ENCODE peak calls at places on chromosome 14, in five cellular contexts. One of them, this sample, is unnamed. For H3K4me1, the result is how much of the 10 kb centered on the place peaks cover.

GRCh38 chr14:29320261-29320660 is 553.7 kb downstream of the FOXG1 start:
- DNase-seq in stomach: no peak
- DNase-seq in ovary: no peak
- DNase-seq in right lobe of liver: no peak
- DNase-seq in A549: no peak
- DNase-seq in this sample: no peak

GRCh38 chr14:73833530-73834257 is 17.9 kb upstream of the PTGR2 start:
- DNase-seq in A549: no peak
- DNase-seq in right lobe of liver: peak
- DNase-seq in ovary: peak
- DNase-seq in stomach: no peak
- DNase-seq in this sample: no peak

GRCh38 chr14:54147285-54147684 is 190.7 kb upstream of the BMP4 start:
- DNase-seq in stomach: no peak
- DNase-seq in A549: no peak
- DNase-seq in right lobe of liver: no peak
- DNase-seq in ovary: no peak
- DNase-seq in this sample: no peak

GRCh38 chr14:102050625-102051024 is 36.2 kb downstream of the HSP90AA1 start:
- DNase-seq in stomach: no peak
- DNase-seq in ovary: peak
- DNase-seq in A549: no peak
- DNase-seq in right lobe of liver: no peak
- DNase-seq in this sample: no peak

GRCh38 chr14:74246561-74246960 is 7.3 kb downstream of the VSX2 start:
- DNase-seq in A549: no peak
- DNase-seq in stomach: no peak
- DNase-seq in ovary: no peak
- DNase-seq in right lobe of liver: no peak
- DNase-seq in this sample: no peak

GRCh38 chr14:75343914-75344313 is 65.3 kb downstream of the FOS start:
- DNase-seq in right lobe of liver: no peak
- DNase-seq in ovary: no peak
- DNase-seq in stomach: no peak
- DNase-seq in A549: no peak
- DNase-seq in this sample: no peak

GRCh38 chr14:74048291-74048690 is 29.1 kb downstream of the BBOF1 start:
- DNase-seq in A549: peak
- DNase-seq in right lobe of liver: no peak
- DNase-seq in stomach: no peak
- DNase-seq in ovary: no peak
- DNase-seq in this sample: no peak

GRCh38 chr14:22412936-22413411 is 176.1 kb downstream of the DAD1 start:
- DNase-seq in stomach: no peak
- DNase-seq in ovary: no peak
- DNase-seq in right lobe of liver: no peak
- DNase-seq in A549: no peak
- DNase-seq in this sample: no peak

GRCh38 chr14:74569826-74570591 is 42.0 kb downstream of the LTBP2 start:
- DNase-seq in stomach: no peak
- DNase-seq in right lobe of liver: no peak
- DNase-seq in ovary: peak
- DNase-seq in A549: no peak
- DNase-seq in this sample: peak

GRCh38 chr14:68235011-68235410 is 415.4 kb downstream of the RAD51B start:
- DNase-seq in A549: no peak
- DNase-seq in stomach: no peak
- DNase-seq in right lobe of liver: no peak
- DNase-seq in ovary: no peak
- DNase-seq in this sample: no peak

GRCh38 chr14:67815573-67816235 is 686 bp downstream of the ZFYVE26 start:
- DNase-seq in stomach: no peak
- DNase-seq in ovary: no peak
- DNase-seq in right lobe of liver: no peak
- DNase-seq in A549: no peak
- DNase-seq in this sample: no peak

GRCh38 chr14:75450381-75451276 is 22.8 kb downstream of the JDP2 start:
- DNase-seq in right lobe of liver: peak
- DNase-seq in ovary: no peak
- DNase-seq in A549: no peak
- DNase-seq in stomach: peak
- DNase-seq in this sample: peak

GRCh38 chr14:101992708-101993107 is 28.3 kb downstream of the DYNC1H1 start:
- DNase-seq in A549: no peak
- DNase-seq in ovary: no peak
- DNase-seq in stomach: no peak
- DNase-seq in right lobe of liver: no peak
- DNase-seq in this sample: no peak

GRCh38 chr14:47675489-47676300 is at the start of gene MDGA2:
- DNase-seq in right lobe of liver: peak
- DNase-seq in stomach: no peak
- DNase-seq in A549: peak
- DNase-seq in ovary: no peak
- DNase-seq in this sample: no peak

GRCh38 chr14:39368261-39368959 is 63.8 kb downstream of the FBXO33 start:
- DNase-seq in right lobe of liver: peak
- DNase-seq in A549: peak
- DNase-seq in ovary: peak
- DNase-seq in stomach: peak
- DNase-seq in this sample: no peak

GRCh38 chr14:24673534-24674203 is 39.7 kb upstream of the GZMB start:
- DNase-seq in stomach: no peak
- DNase-seq in A549: no peak
- DNase-seq in right lobe of liver: no peak
- DNase-seq in ovary: no peak
- DNase-seq in this sample: no peak

GRCh38 chr14:72590577-72590976 is 303.3 kb downstream of the DPF3 start:
- DNase-seq in stomach: no peak
- DNase-seq in A549: no peak
- DNase-seq in ovary: no peak
- DNase-seq in right lobe of liver: no peak
- DNase-seq in this sample: no peak

GRCh38 chr14:21768116-21768874 is 94.7 kb upstream of the OR4E1 start:
- DNase-seq in stomach: no peak
- DNase-seq in A549: peak
- DNase-seq in right lobe of liver: no peak
- DNase-seq in ovary: no peak
- DNase-seq in this sample: no peak

GRCh38 chr14:104558231-104559042 is 21.1 kb upstream of the C14orf180 start:
- DNase-seq in A549: no peak
- DNase-seq in ovary: no peak
- DNase-seq in right lobe of liver: peak
- DNase-seq in stomach: no peak
- DNase-seq in this sample: peak

GRCh38 chr14:20262642-20263128 is 23.6 kb downstream of the OR11H4 start:
- DNase-seq in ovary: no peak
- DNase-seq in stomach: no peak
- DNase-seq in A549: no peak
- DNase-seq in right lobe of liver: no peak
- DNase-seq in this sample: no peak

GRCh38 chr14:96508900-96509299 is 6.7 kb downstream of the PAPOLA start:
- DNase-seq in stomach: no peak
- DNase-seq in A549: no peak
- DNase-seq in right lobe of liver: no peak
- DNase-seq in ovary: no peak
- DNase-seq in this sample: no peak
- H3K4me1 ChIP-seq in stomach: half or more
- H3K4me1 ChIP-seq in A549: half or more
- H3K4me1 ChIP-seq in right lobe of liver: under half
- H3K4me1 ChIP-seq in ovary: under half
- H3K4me1 ChIP-seq in this sample: under half

DNA sequence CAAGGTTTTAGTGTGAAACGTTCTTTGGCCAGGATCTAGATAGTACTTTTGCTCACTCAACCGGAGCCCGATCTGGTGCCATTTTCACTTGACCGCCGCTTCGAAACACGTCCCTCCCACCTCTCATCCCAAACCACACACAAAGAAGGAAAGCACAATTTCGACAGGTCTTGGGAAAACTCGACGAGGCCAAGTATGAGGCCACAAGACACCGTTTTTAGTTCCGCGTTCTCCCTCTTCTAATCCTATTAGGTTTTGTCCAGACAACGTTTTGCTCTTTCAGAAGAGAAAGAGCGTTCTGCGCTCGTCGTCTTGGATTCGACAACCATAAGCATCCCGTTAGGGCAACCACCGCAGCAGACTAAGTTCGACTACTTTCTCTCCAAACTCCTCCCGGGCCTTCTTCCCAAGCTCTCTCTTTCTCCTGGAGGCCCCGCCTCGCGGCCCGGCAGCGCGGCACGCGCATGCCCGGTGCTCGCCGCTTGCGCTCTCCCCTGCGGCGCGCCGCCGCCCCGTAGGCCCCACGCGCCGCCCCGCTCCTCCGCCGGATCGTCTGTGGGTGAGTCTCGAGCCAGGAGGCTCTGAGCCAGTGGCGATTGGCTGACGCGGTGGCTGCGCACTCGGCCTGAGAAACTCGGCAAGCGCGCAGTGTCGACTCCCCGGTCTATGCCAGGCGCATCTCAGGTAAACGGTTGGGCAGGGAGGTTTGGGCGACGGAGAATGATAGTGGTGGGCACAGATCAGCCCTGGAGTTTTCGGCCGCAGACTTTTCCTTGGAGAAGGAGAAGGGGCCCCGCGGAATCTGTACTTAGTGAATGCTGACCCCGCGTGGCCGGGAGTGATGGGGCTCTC is at the start of gene MIPOL1:
- DNase-seq in ovary: peak
- DNase-seq in stomach: peak
- DNase-seq in right lobe of liver: peak
- DNase-seq in A549: peak
- DNase-seq in this sample: peak
- TF ChIP-seq POLR2A in ovary: peak
- TF ChIP-seq POLR2A in stomach: no peak
- TF ChIP-seq POLR2A in right lobe of liver: peak
- TF ChIP-seq POLR2A in A549: peak
- TF ChIP-seq POLR2A in this sample: no peak

GRCh38 chr14:103544627-103545218 is 15.7 kb downstream of the TRMT61A start:
- DNase-seq in A549: no peak
- DNase-seq in right lobe of liver: peak
- DNase-seq in ovary: no peak
- DNase-seq in stomach: no peak
- DNase-seq in this sample: no peak

GRCh38 chr14:103543721-103544626 is 15.0 kb downstream of the TRMT61A start:
- DNase-seq in right lobe of liver: peak
- DNase-seq in ovary: peak
- DNase-seq in stomach: no peak
- DNase-seq in A549: no peak
- DNase-seq in this sample: no peak

GRCh38 chr14:103546651-103547454 is 15.6 kb downstream of the BAG5 start:
- DNase-seq in right lobe of liver: peak
- DNase-seq in ovary: peak
- DNase-seq in A549: peak
- DNase-seq in stomach: peak
- DNase-seq in this sample: no peak

GRCh38 chr14:103545915-103546650 is 16.4 kb downstream of the BAG5 start:
- DNase-seq in right lobe of liver: peak
- DNase-seq in stomach: no peak
- DNase-seq in ovary: no peak
- DNase-seq in A549: no peak
- DNase-seq in this sample: no peak

DNA sequence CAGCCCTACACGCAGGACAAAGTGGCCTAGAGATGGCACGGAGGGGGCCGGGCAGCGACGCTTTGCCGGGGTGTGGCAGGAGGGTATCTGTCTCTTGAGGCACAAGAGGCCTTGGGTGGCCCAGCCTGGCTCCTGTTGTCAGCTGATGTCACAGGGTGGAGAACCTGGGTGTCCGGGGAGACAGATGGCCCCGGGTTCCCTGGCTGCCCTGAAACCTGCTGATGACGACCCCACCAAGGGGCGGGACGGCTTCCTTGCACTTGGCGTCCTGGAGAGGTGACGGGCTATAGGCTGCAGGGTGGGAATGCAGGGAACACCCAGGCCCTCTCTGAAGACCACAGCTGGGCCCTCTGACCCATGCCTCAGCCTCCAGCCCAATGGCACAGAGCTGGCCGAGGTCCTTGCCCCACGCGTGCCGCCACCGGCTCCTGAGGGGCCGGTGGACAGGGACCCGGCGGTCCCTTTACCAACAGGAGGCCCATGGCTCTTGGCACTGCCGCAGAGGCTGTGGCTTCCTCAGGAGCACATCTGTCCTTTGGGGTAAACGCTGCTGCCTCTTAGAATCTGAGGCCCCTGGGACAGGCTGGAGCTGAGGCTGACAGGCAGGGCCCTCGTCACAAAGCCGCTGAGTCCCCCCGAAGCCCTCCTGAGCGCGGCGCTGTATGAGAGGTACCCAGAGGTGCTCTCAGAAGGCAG is 16.4 kb downstream of the TRMT61A start:
- DNase-seq in ovary: peak
- DNase-seq in stomach: no peak
- DNase-seq in A549: no peak
- DNase-seq in right lobe of liver: peak
- DNase-seq in this sample: no peak
- H3K4me1 ChIP-seq in ovary: under half
- H3K4me1 ChIP-seq in stomach: half or more
- H3K4me1 ChIP-seq in A549: under half
- H3K4me1 ChIP-seq in right lobe of liver: under half
- H3K4me1 ChIP-seq in this sample: under half

DNA sequence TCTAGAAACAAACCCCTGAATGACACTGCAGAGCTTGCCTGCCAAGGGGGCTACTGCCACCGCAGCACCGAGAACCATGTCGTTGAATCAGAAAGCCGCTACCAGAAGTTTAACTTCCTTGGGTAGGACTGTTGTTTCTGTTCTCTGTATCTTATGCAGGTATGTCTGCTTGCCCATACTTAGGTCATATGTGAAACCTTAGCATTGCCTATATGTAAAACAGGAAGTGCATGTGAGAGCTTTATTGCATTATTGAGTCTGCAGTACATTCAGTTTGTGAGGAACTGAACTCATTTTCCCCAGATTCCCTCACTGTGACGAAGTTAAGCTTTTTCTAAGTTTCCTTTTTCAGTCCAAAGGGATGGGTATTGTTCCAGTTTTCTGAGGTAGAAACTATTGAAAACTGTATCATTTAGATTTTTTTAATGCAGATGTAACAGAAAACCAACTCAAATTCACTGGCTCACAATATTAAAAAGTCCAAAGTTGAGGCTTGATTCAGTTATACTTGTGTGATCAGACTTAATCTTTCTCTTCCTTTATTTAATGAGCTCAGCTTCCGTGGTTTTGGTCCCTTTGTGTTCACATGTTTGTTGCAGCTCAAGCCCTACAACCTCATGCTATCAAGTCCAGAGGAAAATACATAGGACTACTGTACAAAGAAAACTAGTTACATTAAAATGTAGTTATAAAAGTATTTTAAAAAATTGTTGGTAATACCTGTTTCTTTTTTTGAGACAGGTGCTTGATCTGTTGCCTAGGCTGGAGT is 6.9 kb downstream of the FBXO34 start:
- DNase-seq in stomach: no peak
- DNase-seq in A549: no peak
- DNase-seq in ovary: no peak
- DNase-seq in right lobe of liver: no peak
- DNase-seq in this sample: no peak
- TF ChIP-seq POLR2A in stomach: no peak
- TF ChIP-seq POLR2A in A549: no peak
- TF ChIP-seq POLR2A in ovary: no peak
- TF ChIP-seq POLR2A in right lobe of liver: no peak
- TF ChIP-seq POLR2A in this sample: no peak

GRCh38 chr14:51998348-51998747 is 9.0 kb downstream of the RTRAF start:
- DNase-seq in A549: no peak
- DNase-seq in right lobe of liver: no peak
- DNase-seq in ovary: no peak
- DNase-seq in stomach: no peak
- DNase-seq in this sample: no peak
- H3K4me1 ChIP-seq in A549: under half
- H3K4me1 ChIP-seq in right lobe of liver: under half
- H3K4me1 ChIP-seq in ovary: under half
- H3K4me1 ChIP-seq in stomach: under half
- H3K4me1 ChIP-seq in this sample: under half

GRCh38 chr14:35336171-35337073 is 44.2 kb downstream of the PSMA6 start:
- DNase-seq in stomach: peak
- DNase-seq in right lobe of liver: peak
- DNase-seq in A549: peak
- DNase-seq in ovary: peak
- DNase-seq in this sample: peak
- TF ChIP-seq POLR2A in stomach: no peak
- TF ChIP-seq POLR2A in right lobe of liver: peak
- TF ChIP-seq POLR2A in A549: no peak
- TF ChIP-seq POLR2A in ovary: peak
- TF ChIP-seq POLR2A in this sample: no peak

This sample was measured in breast epithelium.